ENCODE peak calls at places on chromosomes 16 and 17, in nine cellular contexts. U is CD8-positive, alpha-beta T cell; N is MCF 10A; R is fibroblast of lung; Y is transverse colon; G is AG09319; F is tibial artery; K is GM20000; S is neural progenitor cell. E is an unnamed sample.

GRCh38 chr16:20674684-20675487 is 22.6 kb downstream of the ACSM1 start:
- DNase-seq in Y (no peak), G (no peak), U (no peak), F (no peak), S (peak), N (no peak), K (no peak), R (no peak), E (no peak)

GRCh38 chr16:2095315-2095853 is 40.3 kb downstream of the PKD1 start:
- DNase-seq in U (no peak), F (no peak), N (peak), Y (no peak), S (no peak), K (no peak), R (no peak), G (no peak), E (no peak)

GRCh38 chr17:1945621-1946020 is 79.5 kb downstream of the RTN4RL1 start:
- DNase-seq in S (no peak), N (no peak), F (no peak), G (no peak), U (no peak), Y (no peak), R (no peak), K (no peak), E (no peak)

GRCh38 chr17:32386844-32387243 is 36.9 kb downstream of the ZNF207 start:
- DNase-seq in S (no peak), F (no peak), G (no peak), K (no peak), U (no peak), R (no peak), N (peak), Y (no peak), E (no peak)

GRCh38 chr17:77286641-77287431 is 146.1 kb downstream of the SEC14L1 start:
- DNase-seq in S (no peak), F (no peak), N (peak), K (no peak), R (peak), Y (peak), U (no peak), G (no peak), E (no peak)

GRCh38 chr17:46212634-46213435 is 19.6 kb upstream of the KANSL1 start:
- DNase-seq in F (peak), K (peak), G (peak), R (peak), S (peak), U (peak), Y (peak), N (peak), E (no peak)

GRCh38 chr17:35890774-35891155 is 10.6 kb upstream of the CCL5 start:
- DNase-seq in G (no peak), K (peak), S (peak), Y (peak), N (no peak), U (peak), R (no peak), F (no peak), E (no peak)

GRCh38 chr17:69871318-69871717 is 203.7 kb upstream of the KCNJ16 start:
- DNase-seq in F (no peak), G (no peak), U (no peak), N (no peak), K (no peak), R (no peak), Y (no peak), S (no peak), E (no peak)

GRCh38 chr16:24539850-24540484 is 601 bp downstream of the RBBP6 start:
- DNase-seq in G (peak), N (peak), Y (peak), U (peak), K (no peak), F (peak), S (peak), R (peak), E (peak)

GRCh38 chr17:37708616-37709212 is 36.1 kb downstream of the HNF1B start:
- DNase-seq in G (no peak), K (no peak), R (no peak), U (no peak), F (no peak), Y (peak), S (no peak), N (peak), E (no peak)

GRCh38 chr16:54632821-54633220 is 297.8 kb upstream of the IRX5 start:
- DNase-seq in U (no peak), Y (no peak), R (no peak), S (no peak), N (no peak), K (no peak), G (no peak), F (no peak), E (no peak)

GRCh38 chr17:37365589-37365988 is 10.2 kb upstream of the C17orf78 start:
- DNase-seq in R (no peak), U (no peak), K (no peak), F (no peak), G (no peak), Y (no peak), N (peak), S (no peak), E (no peak)

GRCh38 chr16:31118223-31119155 is 1.0 kb downstream of the KAT8 start:
- DNase-seq in U (no peak), S (no peak), N (peak), R (peak), G (no peak), Y (no peak), F (no peak), K (no peak), E (peak)

GRCh38 chr16:84446596-84447392 is 57.7 kb downstream of the MEAK7 start:
- DNase-seq in F (no peak), N (no peak), G (no peak), K (no peak), U (no peak), R (no peak), Y (no peak), S (no peak), E (no peak)

GRCh38 chr17:65122836-65123756 is 14.1 kb upstream of the RGS9 start:
- DNase-seq in G (peak), S (peak), K (peak), F (peak), Y (peak), N (peak), U (peak), R (peak), E (peak)

GRCh38 chr16:58027341-58028167 is 2.0 kb downstream of the MMP15 start:
- DNase-seq in U (no peak), F (no peak), K (peak), N (peak), G (no peak), Y (peak), R (peak), S (peak), E (no peak)

GRCh38 chr17:56735842-56736241 is 97.9 kb downstream of the C17orf67 start:
- DNase-seq in Y (no peak), N (no peak), F (no peak), R (no peak), G (no peak), U (no peak), S (no peak), K (no peak), E (no peak)
- TF ChIP-seq CTCF in Y (no peak), N (no peak), F (no peak), R (no peak), G (no peak), U (no peak), S (no peak), K (no peak), E (no peak)

GRCh38 chr17:39664581-39665561 is at the start of gene TCAP:
- DNase-seq in U (no peak), F (no peak), R (no peak), G (no peak), Y (no peak), S (no peak), K (no peak), N (no peak), E (no peak)

GRCh38 chr17:39666601-39667261 is 1.5 kb upstream of the PNMT start:
- DNase-seq in N (no peak), Y (no peak), U (no peak), K (no peak), S (no peak), F (peak), R (no peak), G (no peak), E (no peak)

GRCh38 chr17:39666231-39666600 is 1.1 kb downstream of the TCAP start:
- DNase-seq in G (no peak), N (no peak), K (no peak), R (no peak), F (no peak), U (no peak), Y (no peak), S (no peak), E (no peak)

GRCh38 chr17:39667262-39668140 is 752 bp upstream of the PNMT start:
- DNase-seq in N (no peak), Y (peak), G (no peak), U (no peak), R (no peak), K (peak), S (peak), F (no peak), E (no peak)

DNA sequence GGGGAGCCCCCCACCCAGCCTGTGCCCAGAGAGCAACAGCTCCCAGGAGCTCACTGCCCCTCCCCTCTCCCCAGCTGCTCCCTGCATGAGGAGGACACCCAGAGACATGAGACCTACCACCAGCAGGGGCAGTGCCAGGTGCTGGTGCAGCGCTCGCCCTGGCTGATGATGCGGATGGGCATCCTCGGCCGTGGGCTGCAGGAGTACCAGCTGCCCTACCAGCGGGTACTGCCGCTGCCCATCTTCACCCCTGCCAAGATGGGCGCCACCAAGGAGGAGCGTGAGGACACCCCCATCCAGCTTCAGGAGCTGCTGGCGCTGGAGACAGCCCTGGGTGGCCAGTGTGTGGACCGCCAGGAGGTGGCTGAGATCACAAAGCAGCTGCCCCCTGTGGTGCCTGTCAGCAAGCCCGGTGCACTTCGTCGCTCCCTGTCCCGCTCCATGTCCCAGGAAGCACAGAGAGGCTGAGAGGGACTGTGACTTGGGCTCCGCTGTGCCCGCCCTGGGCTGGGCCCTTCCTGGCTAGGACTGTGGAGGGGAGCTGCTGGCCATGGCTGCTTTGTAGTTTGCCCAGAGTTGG is 583 bp downstream of the TCAP start:
- DNase-seq in Y (no peak), R (no peak), G (no peak), K (no peak), S (peak), U (no peak), F (no peak), N (peak), E (no peak)
- TF ChIP-seq CTCF in Y (peak), R (no peak), G (no peak), K (no peak), S (peak), U (no peak), F (no peak), N (no peak), E (no peak)

GRCh38 chr17:49582789-49583188 is 7.1 kb downstream of the NXPH3 start:
- DNase-seq in U (no peak), F (no peak), N (peak), Y (no peak), R (no peak), K (no peak), G (no peak), S (no peak), E (no peak)

GRCh38 chr17:49587366-49588073 is 11.8 kb downstream of the NXPH3 start:
- DNase-seq in K (no peak), S (no peak), Y (no peak), U (no peak), G (no peak), N (no peak), R (no peak), F (no peak), E (no peak)

GRCh38 chr17:49583889-49584288 is 8.2 kb downstream of the NXPH3 start:
- DNase-seq in Y (no peak), S (no peak), G (no peak), U (no peak), F (no peak), R (no peak), K (no peak), N (no peak), E (no peak)

GRCh38 chr17:49583226-49583625 is 7.6 kb downstream of the NXPH3 start:
- DNase-seq in R (no peak), G (no peak), U (no peak), K (no peak), S (no peak), Y (no peak), F (no peak), N (no peak), E (no peak)

GRCh38 chr17:49585422-49586027 is 9.9 kb downstream of the NXPH3 start:
- DNase-seq in U (no peak), N (no peak), K (no peak), R (no peak), Y (no peak), S (peak), F (no peak), G (no peak), E (no peak)
- TF ChIP-seq CTCF in U (no peak), N (no peak), K (no peak), R (peak), Y (no peak), S (peak), F (no peak), G (no peak), E (no peak)

DNA sequence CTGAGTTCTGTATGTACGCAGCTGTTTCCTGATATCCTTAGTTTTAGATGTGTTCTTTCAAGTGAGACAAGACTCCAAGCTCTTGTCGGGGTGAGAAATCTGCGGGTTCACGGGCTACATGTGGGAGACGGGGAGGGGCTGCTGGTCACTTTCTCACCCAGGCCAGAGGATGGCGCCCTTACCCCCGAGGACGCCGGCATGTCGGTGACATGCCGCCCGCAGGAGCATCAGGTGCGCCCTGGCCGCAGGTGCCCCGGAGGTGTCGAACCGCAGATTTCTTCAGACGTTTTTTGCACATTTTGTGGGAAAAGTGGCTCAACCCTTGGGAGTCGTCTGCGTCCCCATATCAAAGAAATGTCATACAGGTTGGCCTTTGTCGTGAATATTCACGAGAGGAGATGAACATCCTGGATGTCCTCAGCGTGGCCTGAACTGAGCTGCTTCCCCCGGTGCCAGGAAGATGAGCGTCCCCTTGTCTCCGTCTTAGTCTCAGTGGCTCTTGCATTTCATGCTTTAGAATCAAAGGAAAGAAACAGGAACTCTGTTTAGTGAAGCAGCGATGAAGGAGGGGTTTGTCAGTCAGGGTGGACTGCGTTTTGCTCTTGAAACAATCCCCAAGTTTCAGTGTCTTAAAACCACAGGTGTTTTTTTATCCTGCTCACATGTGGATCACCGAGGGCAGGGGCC is 75.3 kb upstream of the ZNF750 start:
- DNase-seq in K (peak), U (no peak), F (no peak), G (no peak), N (no peak), R (no peak), Y (no peak), S (no peak), E (no peak)
- TF ChIP-seq CTCF in K (no peak), U (no peak), F (no peak), G (peak), N (no peak), R (peak), Y (no peak), S (peak), E (no peak)

GRCh38 chr16:87929986-87930385 is 6.3 kb downstream of the CA5A start:
- DNase-seq in Y (no peak), K (no peak), U (no peak), G (no peak), S (no peak), N (no peak), F (no peak), R (no peak), E (no peak)

GRCh38 chr16:87933140-87933495 is 3.2 kb downstream of the CA5A start:
- DNase-seq in R (no peak), N (no peak), K (no peak), G (no peak), F (no peak), S (no peak), U (no peak), Y (no peak), E (no peak)

GRCh38 chr16:87931504-87931903 is 4.8 kb downstream of the CA5A start:
- DNase-seq in N (no peak), G (no peak), F (no peak), Y (no peak), U (no peak), K (no peak), R (no peak), S (no peak), E (no peak)

GRCh38 chr16:87927195-87927562 is 9.2 kb downstream of the CA5A start:
- DNase-seq in F (no peak), K (no peak), G (no peak), S (no peak), U (no peak), R (no peak), N (no peak), Y (no peak), E (no peak)

DNA sequence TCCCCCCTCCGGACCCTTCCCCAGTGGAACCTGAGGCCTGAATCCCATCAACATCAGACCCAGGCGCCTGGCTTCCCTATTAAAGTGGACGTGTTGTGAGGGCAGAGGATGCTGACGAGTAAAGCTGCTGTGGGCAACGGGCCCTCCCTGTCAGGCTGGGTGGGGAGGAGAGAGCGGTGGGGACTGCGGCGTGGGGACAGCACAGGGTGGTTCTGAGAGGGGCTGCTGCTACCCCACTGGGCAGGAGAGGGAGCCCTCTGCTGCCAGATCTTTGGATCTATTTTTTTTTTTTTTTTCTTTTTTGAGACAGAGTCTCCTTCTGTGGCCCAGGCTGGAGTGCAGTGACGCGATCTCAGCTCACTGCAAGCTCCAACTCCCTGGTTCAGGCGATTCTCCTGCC is 5.9 kb downstream of the CA5A start:
- DNase-seq in G (no peak), K (no peak), R (no peak), N (no peak), Y (no peak), F (no peak), U (no peak), S (no peak), E (no peak)
- TF ChIP-seq CTCF in G (peak), K (peak), R (no peak), N (no peak), Y (no peak), F (no peak), U (no peak), S (peak), E (peak)

GRCh38 chr17:68623811-68624210 is 22.6 kb upstream of the FAM20A start:
- DNase-seq in U (no peak), Y (no peak), S (no peak), R (no peak), K (no peak), F (no peak), N (no peak), G (no peak), E (no peak)
- TF ChIP-seq CTCF in U (no peak), Y (no peak), S (no peak), R (no peak), K (no peak), F (no peak), N (no peak), G (no peak), E (no peak)